ENCODE peak calls at places on chromosomes 13 and 19, in four cellular contexts. One of them, this sample, is unnamed.
A peak's percentile ranks its signal among the peaks of the same experiment; 100 is the strongest.

GRCh38 chr19:8446055-8446709 is 1.4 kb downstream of the HNRNPM start:
- DNase-seq in psoas muscle: no peak
- DNase-seq in HFF-Myc: no peak
- DNase-seq in amniotic stem cell: no peak
- DNase-seq in this sample: no peak

GRCh38 chr19:8475005-8475404 is 27.4 kb downstream of the PRAM1 start:
- DNase-seq in psoas muscle: no peak
- DNase-seq in HFF-Myc: no peak
- DNase-seq in amniotic stem cell: no peak
- DNase-seq in this sample: no peak

GRCh38 chr13:114012921-114013320 is 39.0 kb upstream of the C13orf46 start:
- DNase-seq in psoas muscle: no peak
- DNase-seq in HFF-Myc: no peak
- DNase-seq in amniotic stem cell: no peak
- DNase-seq in this sample: no peak

GRCh38 chr19:33368074-33368864 is 5.2 kb upstream of the CEBPG start:
- DNase-seq in psoas muscle: no peak
- DNase-seq in HFF-Myc: no peak
- DNase-seq in amniotic stem cell: no peak
- DNase-seq in this sample: no peak

GRCh38 chr19:16824658-16825311 is 4.4 kb upstream of the SIN3B start:
- DNase-seq in psoas muscle: no peak
- DNase-seq in HFF-Myc: no peak
- DNase-seq in amniotic stem cell: no peak
- DNase-seq in this sample: peak; percentile 40

GRCh38 chr13:110322828-110323171 is 15.7 kb downstream of the COL4A2 start:
- DNase-seq in psoas muscle: no peak
- DNase-seq in HFF-Myc: no peak
- DNase-seq in amniotic stem cell: no peak
- DNase-seq in this sample: no peak

GRCh38 chr13:99086149-99086868 is 108.4 kb upstream of the DOCK9 start:
- DNase-seq in psoas muscle: peak; percentile 72
- DNase-seq in HFF-Myc: no peak
- DNase-seq in amniotic stem cell: no peak
- DNase-seq in this sample: peak; percentile 55

GRCh38 chr19:33795370-33796163 is 1.1 kb upstream of the KCTD15 start:
- DNase-seq in psoas muscle: peak; percentile 79
- DNase-seq in HFF-Myc: no peak
- DNase-seq in amniotic stem cell: peak; percentile 48
- DNase-seq in this sample: peak; percentile 80

GRCh38 chr13:114154476-114154875 is 22.1 kb upstream of the RASA3 start:
- DNase-seq in psoas muscle: no peak
- DNase-seq in HFF-Myc: no peak
- DNase-seq in amniotic stem cell: no peak
- DNase-seq in this sample: no peak

GRCh38 chr13:79646880-79647279 is 165.9 kb downstream of the NDFIP2 start:
- DNase-seq in psoas muscle: no peak
- DNase-seq in HFF-Myc: no peak
- DNase-seq in amniotic stem cell: no peak
- DNase-seq in this sample: no peak

GRCh38 chr13:110636701-110637201 is 21.4 kb downstream of the NAXD start:
- DNase-seq in psoas muscle: no peak
- DNase-seq in HFF-Myc: no peak
- DNase-seq in amniotic stem cell: no peak
- DNase-seq in this sample: no peak

GRCh38 chr13:59318320-59318930 is 845.3 kb downstream of the DIAPH3 start:
- DNase-seq in psoas muscle: peak; percentile 64
- DNase-seq in HFF-Myc: peak; percentile 20
- DNase-seq in amniotic stem cell: peak; percentile 2
- DNase-seq in this sample: peak; percentile 39

This sample was measured in uterus.